ENCODE peak calls at places on chromosomes 4 and X, in seven cellular contexts. J is GDM1; P is CD4-positive, alpha-beta memory T cell; B is GM06990; N is T-helper 2 cell; M is activated CD4-positive, alpha-beta T cell treated with anti-CD3 and anti-CD28 coated beads, Interleukin-2, amount 50 U/mL, for 1 hour; Y is cardiac septum. T is an unnamed sample.

GRCh38 chr4:123874044-123874443 is 477.4 kb downstream of the SPRY1 start:
- DNase-seq in J (no peak), P (no peak), B (no peak), N (no peak), M (no peak), Y (no peak), T (no peak)

GRCh38 chrX:46588263-46588662 is 14.7 kb downstream of the CHST7 start:
- DNase-seq in J (peak), P (peak), B (no peak), N (peak), M (peak), Y (no peak), T (no peak)

GRCh38 chr4:21656832-21657231 is 291.7 kb downstream of the KCNIP4 start:
- DNase-seq in J (no peak), P (no peak), B (no peak), N (no peak), M (no peak), Y (no peak), T (no peak)

GRCh38 chr4:94939791-94940530 is 182.2 kb downstream of the BMPR1B start:
- DNase-seq in J (no peak), P (no peak), B (no peak), N (no peak), M (no peak), Y (no peak), T (no peak)

GRCh38 chrX:426881-427280 is 40.2 kb upstream of the PPP2R3B start:
- DNase-seq in J (no peak), P (no peak), B (no peak), N (no peak), M (no peak), Y (no peak), T (no peak)

GRCh38 chrX:102339312-102340298 is 92.6 kb downstream of the NXF2 start:
- DNase-seq in J (no peak), P (no peak), B (no peak), N (peak), M (no peak), Y (peak), T (no peak)

GRCh38 chr4:138037716-138038115 is 204.4 kb downstream of the SLC7A11 start:
- DNase-seq in J (no peak), P (no peak), B (no peak), N (no peak), M (no peak), Y (no peak), T (no peak)

GRCh38 chrX:22081475-22082092 is 49.5 kb downstream of the PHEX start:
- DNase-seq in J (peak), P (no peak), B (no peak), N (peak), M (peak), Y (no peak), T (no peak)

GRCh38 chr4:141731481-141731880 is 95.1 kb downstream of the IL15 start:
- DNase-seq in J (no peak), P (no peak), B (no peak), N (no peak), M (no peak), Y (no peak), T (no peak)

GRCh38 chrX:39759526-39760224 is 338.1 kb downstream of the BCOR start:
- DNase-seq in J (no peak), P (no peak), B (no peak), N (no peak), M (no peak), Y (no peak), T (no peak)

T was measured in CMK.